ENCODE peak calls at places on chromosomes 6 and 20, in eight cellular contexts. G, H, C, D, A, V, M and Q are unnamed samples.

GRCh38 chr6:36956111-36956820 is 1.7 kb downstream of the PI16 start:
- DNase-seq in G (no peak), H (no peak), C (no peak), D (peak), A (no peak), V (no peak), M (no peak), Q (no peak)

GRCh38 chr6:158863646-158864045 is 44.5 kb upstream of the EZR start:
- DNase-seq in G (no peak), H (no peak), C (no peak), D (no peak), A (peak), V (no peak), M (no peak), Q (no peak)

GRCh38 chr6:165600606-165601005 is 62.4 kb downstream of the PDE10A start:
- DNase-seq in G (no peak), H (no peak), C (no peak), D (no peak), A (no peak), V (no peak), M (no peak), Q (no peak)

GRCh38 chr6:111530218-111530617 is 47.2 kb upstream of the REV3L start:
- DNase-seq in G (no peak), H (no peak), C (no peak), D (no peak), A (no peak), V (no peak), M (no peak), Q (no peak)

GRCh38 chr6:150269857-150270223 is 99.0 kb upstream of the IYD start:
- DNase-seq in G (no peak), H (no peak), C (no peak), D (peak), A (no peak), V (no peak), M (peak), Q (no peak)

GRCh38 chr20:58482416-58482815 is 32.8 kb downstream of the APCDD1L start:
- DNase-seq in G (no peak), H (no peak), C (no peak), D (no peak), A (peak), V (no peak), M (no peak), Q (no peak)

GRCh38 chr6:26594730-26595632 is 1.8 kb upstream of the ABT1 start:
- DNase-seq in G (no peak), H (no peak), C (no peak), D (no peak), A (peak), V (peak), M (no peak), Q (no peak)

GRCh38 chr6:146578054-146578453 is 20.7 kb upstream of the ADGB start:
- DNase-seq in G (no peak), H (no peak), C (no peak), D (no peak), A (no peak), V (no peak), M (no peak), Q (no peak)

GRCh38 chr6:152701081-152701862 is 3.6 kb downstream of the MYCT1 start:
- DNase-seq in G (no peak), H (no peak), C (no peak), D (no peak), A (peak), V (no peak), M (no peak), Q (no peak)

GRCh38 chr20:17169575-17170136 is 57.2 kb upstream of the PCSK2 start:
- DNase-seq in G (no peak), H (no peak), C (no peak), D (no peak), A (no peak), V (no peak), M (no peak), Q (no peak)

GRCh38 chr6:142867988-142868818 is 76.8 kb downstream of the HIVEP2 start:
- DNase-seq in G (no peak), H (no peak), C (no peak), D (peak), A (no peak), V (no peak), M (no peak), Q (no peak)

GRCh38 chr6:816510-817084 is 123.7 kb upstream of the EXOC2 start:
- DNase-seq in G (no peak), H (no peak), C (no peak), D (no peak), A (no peak), V (no peak), M (no peak), Q (no peak)

GRCh38 chr6:81857812-81858211 is 105.3 kb upstream of the TENT5A start:
- DNase-seq in G (no peak), H (no peak), C (no peak), D (no peak), A (no peak), V (no peak), M (no peak), Q (no peak)

GRCh38 chr6:143673638-143674037 is 4.1 kb upstream of the PHACTR2 start:
- DNase-seq in G (no peak), H (no peak), C (no peak), D (no peak), A (peak), V (no peak), M (no peak), Q (no peak)

GRCh38 chr6:13762648-13763441 is 51.2 kb upstream of the RANBP9 start:
- DNase-seq in G (no peak), H (no peak), C (no peak), D (no peak), A (peak), V (peak), M (no peak), Q (no peak)

GRCh38 chr20:50192364-50193168 is 1.9 kb downstream of the CEBPB start:
- DNase-seq in G (peak), H (no peak), C (peak), D (peak), A (peak), V (peak), M (no peak), Q (peak)

GRCh38 chr6:46221221-46221793 is 50.5 kb upstream of the ENPP5 start:
- DNase-seq in G (no peak), H (no peak), C (no peak), D (no peak), A (peak), V (peak), M (peak), Q (peak)

GRCh38 chr20:39660251-39660650 is 698.1 kb downstream of the DHX35 start:
- DNase-seq in G (no peak), H (no peak), C (no peak), D (no peak), A (peak), V (no peak), M (no peak), Q (no peak)

GRCh38 chr6:74598473-74599393 is 607.1 kb downstream of the COL12A1 start:
- DNase-seq in G (no peak), H (no peak), C (no peak), D (no peak), A (no peak), V (peak), M (peak), Q (peak)

GRCh38 chr6:48736486-48737206 is 625.6 kb upstream of the PTCHD4 start:
- DNase-seq in G (no peak), H (no peak), C (no peak), D (no peak), A (peak), V (no peak), M (no peak), Q (no peak)

GRCh38 chr6:139394027-139394649 is 19.7 kb upstream of the CITED2 start:
- DNase-seq in G (no peak), H (no peak), C (no peak), D (no peak), A (no peak), V (no peak), M (no peak), Q (no peak)

GRCh38 chr6:144134176-144134575 is 16.1 kb upstream of the STX11 start:
- DNase-seq in G (no peak), H (no peak), C (no peak), D (no peak), A (no peak), V (no peak), M (no peak), Q (no peak)

GRCh38 chr20:47296950-47297349 is 59.5 kb downstream of the ZMYND8 start:
- DNase-seq in G (no peak), H (no peak), C (no peak), D (no peak), A (no peak), V (no peak), M (no peak), Q (no peak)
- TF ChIP-seq CTCF in G (peak), H (peak), C (no peak), D (no peak), A (peak), V (no peak), M (peak), Q (no peak)

GRCh38 chr20:10297223-10297622 is 78.6 kb downstream of the SNAP25 start:
- DNase-seq in G (no peak), H (no peak), C (no peak), D (no peak), A (no peak), V (no peak), M (no peak), Q (no peak)

GRCh38 chr20:10304474-10305046 is 85.9 kb downstream of the SNAP25 start:
- DNase-seq in G (no peak), H (no peak), C (no peak), D (no peak), A (no peak), V (no peak), M (no peak), Q (no peak)

GRCh38 chr20:10303852-10304251 is 85.2 kb downstream of the SNAP25 start:
- DNase-seq in G (no peak), H (no peak), C (no peak), D (no peak), A (no peak), V (no peak), M (no peak), Q (no peak)

GRCh38 chr20:10297684-10298240 is 79.1 kb downstream of the SNAP25 start:
- DNase-seq in G (no peak), H (no peak), C (no peak), D (no peak), A (no peak), V (no peak), M (no peak), Q (no peak)

DNA sequence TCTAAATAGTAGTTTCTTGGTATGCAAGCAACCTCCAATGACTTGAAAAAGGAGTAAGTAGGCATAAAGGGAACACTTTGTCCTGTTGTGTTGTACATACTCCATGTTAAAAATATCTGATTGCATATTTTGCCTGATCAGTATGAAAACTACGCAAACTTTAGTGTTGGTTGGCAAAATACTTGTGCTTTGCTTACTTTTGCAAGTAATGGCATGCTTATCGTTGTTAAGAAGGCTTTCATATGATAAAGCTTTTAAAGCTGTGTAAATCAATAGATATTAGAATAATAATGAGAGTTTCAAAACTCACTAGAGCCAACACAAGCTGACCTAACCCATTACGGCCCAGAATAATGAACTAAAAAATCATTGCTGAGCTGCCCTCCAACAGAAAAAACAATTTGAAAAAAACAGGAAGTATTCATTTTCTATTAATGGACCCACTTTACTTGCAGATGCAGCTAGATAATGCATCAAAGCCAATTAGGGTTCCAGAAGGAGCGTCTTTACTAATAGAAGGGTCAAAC is 82.0 kb downstream of the SNAP25 start:
- DNase-seq in G (no peak), H (no peak), C (no peak), D (no peak), A (no peak), V (no peak), M (no peak), Q (no peak)
- TF ChIP-seq CTCF in G (no peak), H (no peak), C (no peak), D (no peak), A (no peak), V (no peak), M (no peak), Q (no peak)

GRCh38 chr6:141152951-141153350 is 979.8 kb upstream of the GJE1 start:
- DNase-seq in G (no peak), H (no peak), C (no peak), D (no peak), A (no peak), V (no peak), M (no peak), Q (no peak)
- TF ChIP-seq CTCF in G (no peak), H (no peak), C (no peak), D (no peak), A (no peak), V (no peak), M (no peak), Q (no peak)

DNA sequence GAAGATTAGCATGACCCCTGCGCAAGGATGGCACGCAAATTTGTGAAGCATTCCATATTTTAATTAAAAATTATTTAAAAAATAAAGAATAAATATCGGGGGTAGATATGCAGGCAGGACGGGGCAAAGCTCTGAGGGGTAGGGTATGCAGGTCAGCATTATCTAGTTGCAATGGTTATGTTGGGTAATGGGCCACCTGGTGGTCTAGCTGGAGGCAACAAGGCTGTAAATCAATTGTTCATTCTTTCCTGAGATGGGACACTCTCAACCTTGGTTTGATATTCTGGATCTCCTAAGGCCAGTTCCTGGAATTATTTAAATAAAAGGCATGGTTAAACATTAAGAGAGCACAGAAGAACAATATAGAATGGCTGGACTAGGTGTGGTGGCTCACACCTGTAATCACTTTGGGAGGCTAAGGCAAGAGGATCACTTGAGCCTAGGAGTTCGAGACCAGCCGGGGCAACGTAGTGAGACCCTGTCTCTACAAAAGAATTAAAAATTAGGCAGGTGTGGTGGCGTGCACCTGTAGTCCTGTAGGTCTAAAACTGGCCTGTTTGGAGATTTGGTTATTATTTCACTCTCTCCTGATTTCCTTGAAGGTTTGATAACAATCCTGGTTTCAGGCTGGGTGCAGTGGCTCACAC is 15.5 kb downstream of the SRSF6 start:
- DNase-seq in G (no peak), H (no peak), C (no peak), D (no peak), A (no peak), V (no peak), M (no peak), Q (no peak)
- TF ChIP-seq CTCF in G (no peak), H (peak), C (no peak), D (no peak), A (no peak), V (no peak), M (peak), Q (no peak)

DNA sequence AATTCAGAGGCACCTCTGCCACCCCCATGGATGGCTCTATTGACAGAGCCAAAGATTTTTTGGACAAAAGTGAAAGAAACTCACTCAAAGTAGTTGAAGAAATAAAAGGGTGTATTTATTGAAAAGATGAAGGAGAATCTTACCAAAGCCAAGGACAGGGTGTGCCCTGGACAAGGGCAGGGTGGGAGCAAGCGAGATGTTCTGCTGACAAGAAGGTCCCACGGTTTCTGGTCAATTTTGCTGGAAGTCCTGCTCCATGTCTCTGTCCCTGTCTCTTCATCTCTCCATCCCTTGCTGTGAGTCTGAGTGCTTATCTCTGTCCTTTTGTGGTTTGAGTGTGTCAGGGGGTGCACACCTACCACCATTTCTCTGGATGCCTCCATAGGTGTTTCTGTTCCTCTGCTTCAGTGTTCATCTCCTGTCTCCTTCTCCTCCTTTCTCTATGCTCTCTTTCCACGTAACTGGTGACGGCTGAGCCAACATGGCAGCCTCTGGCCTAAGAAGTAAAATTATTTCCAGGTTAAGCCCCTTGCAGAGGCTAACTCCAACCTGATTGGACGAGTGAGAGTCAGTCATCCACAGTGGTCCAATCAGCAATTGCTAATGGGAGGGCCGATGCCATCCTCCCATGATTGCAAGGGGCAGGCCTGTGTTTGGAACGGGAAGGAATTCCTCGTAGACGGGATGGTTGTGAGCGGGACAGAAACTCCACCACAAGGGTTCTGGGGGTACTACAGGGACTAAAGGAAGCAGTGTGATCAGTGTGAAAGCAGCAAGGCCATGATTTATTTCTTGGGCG is 502.1 kb upstream of the CDH4 start:
- DNase-seq in G (no peak), H (no peak), C (no peak), D (no peak), A (no peak), V (no peak), M (no peak), Q (no peak)
- TF ChIP-seq CTCF in G (no peak), H (no peak), C (no peak), D (no peak), A (no peak), V (no peak), M (no peak), Q (no peak)

GRCh38 chr6:73134588-73134987 is 90.7 kb downstream of the KHDC1L start:
- DNase-seq in G (peak), H (no peak), C (no peak), D (peak), A (peak), V (peak), M (no peak), Q (no peak)
- TF ChIP-seq CTCF in G (peak), H (no peak), C (no peak), D (no peak), A (peak), V (peak), M (peak), Q (peak)